ENCODE peak calls at places on chromosome 9, in five cellular contexts. L, S, W, V and G are unnamed samples.
A peak's percentile ranks its signal among the peaks of the same experiment; 100 is the strongest.

GRCh38 chr9:78954286-78954685 is 617.5 kb upstream of the TLE4 start:
- DNase-seq in L (no peak), S (no peak), W (no peak), V (no peak), G (no peak)

GRCh38 chr9:16521868-16522381 is 348.5 kb downstream of the BNC2 start:
- DNase-seq in L (peak; percentile 13), S (no peak), W (no peak), V (no peak), G (no peak)

GRCh38 chr9:88344013-88344412 is 44.2 kb upstream of the SPIN1 start:
- DNase-seq in L (no peak), S (no peak), W (no peak), V (no peak), G (no peak)

GRCh38 chr9:38311382-38312270 is 80.9 kb upstream of the ALDH1B1 start:
- DNase-seq in L (no peak), S (no peak), W (no peak), V (no peak), G (no peak)

GRCh38 chr9:2755285-2755684 is 38.0 kb downstream of the KCNV2 start:
- DNase-seq in L (no peak), S (no peak), W (no peak), V (no peak), G (no peak)

GRCh38 chr9:136626740-136627642 is 35.7 kb upstream of the EGFL7 start:
- DNase-seq in L (peak; percentile 60), S (peak; percentile 57), W (no peak), V (no peak), G (no peak)

GRCh38 chr9:29966247-29966646 is 2393.0 kb upstream of the C9orf72 start:
- DNase-seq in L (no peak), S (no peak), W (no peak), V (no peak), G (no peak)

GRCh38 chr9:74078647-74079046 is 418.5 kb upstream of the RORB start:
- DNase-seq in L (no peak), S (no peak), W (no peak), V (no peak), G (no peak)

GRCh38 chr9:109975574-109976327 is 195.8 kb downstream of the PALM2AKAP2 start:
- DNase-seq in L (no peak), S (no peak), W (no peak), V (no peak), G (no peak)

GRCh38 chr9:125805057-125805456 is 57.9 kb downstream of the PBX3 start:
- DNase-seq in L (no peak), S (no peak), W (no peak), V (no peak), G (no peak)

GRCh38 chr9:79656127-79656526 is 84.4 kb downstream of the TLE4 start:
- DNase-seq in L (no peak), S (no peak), W (no peak), V (no peak), G (no peak)

GRCh38 chr9:138072161-138072842 is 194.7 kb downstream of the CACNA1B start:
- DNase-seq in L (no peak), S (no peak), W (no peak), V (no peak), G (no peak)

GRCh38 chr9:74478606-74479005 is 18.5 kb upstream of the RORB start:
- DNase-seq in L (no peak), S (no peak), W (no peak), V (no peak), G (no peak)

GRCh38 chr9:37938121-37938906 is 34.4 kb upstream of the SLC25A51 start:
- DNase-seq in L (no peak), S (no peak), W (no peak), V (no peak), G (no peak)

GRCh38 chr9:4177970-4178758 is 121.7 kb downstream of the GLIS3 start:
- DNase-seq in L (no peak), S (peak; percentile 21), W (no peak), V (no peak), G (no peak)

GRCh38 chr9:77997611-77998349 is 33.8 kb downstream of the GNAQ start:
- DNase-seq in L (no peak), S (no peak), W (no peak), V (no peak), G (no peak)

GRCh38 chr9:21110708-21111576 is 30.7 kb downstream of the IFNW1 start:
- DNase-seq in L (no peak), S (peak; percentile 40), W (peak; percentile 66), V (peak; percentile 78), G (peak; percentile 81)

GRCh38 chr9:129996161-129996849 is 46.7 kb downstream of the FNBP1 start:
- DNase-seq in L (no peak), S (no peak), W (no peak), V (no peak), G (no peak)

GRCh38 chr9:74496819-74497749 is at the start of gene RORB:
- DNase-seq in L (peak; percentile 35), S (no peak), W (peak; percentile 81), V (no peak), G (peak; percentile 67)

GRCh38 chr9:21969011-21969935 is 24.9 kb downstream of the CDKN2A start:
- DNase-seq in L (no peak), S (no peak), W (no peak), V (no peak), G (no peak)

GRCh38 chr9:98142182-98142924 is 23.3 kb upstream of the TRIM14 start:
- DNase-seq in L (peak; percentile 93), S (no peak), W (no peak), V (no peak), G (peak; percentile 48)

GRCh38 chr9:130872912-130873503 is 23.6 kb downstream of the QRFP start:
- DNase-seq in L (peak; percentile 86), S (no peak), W (no peak), V (no peak), G (no peak)

GRCh38 chr9:18623201-18623600 is 149.2 kb downstream of the ADAMTSL1 start:
- DNase-seq in L (no peak), S (no peak), W (no peak), V (no peak), G (no peak)

DNA sequence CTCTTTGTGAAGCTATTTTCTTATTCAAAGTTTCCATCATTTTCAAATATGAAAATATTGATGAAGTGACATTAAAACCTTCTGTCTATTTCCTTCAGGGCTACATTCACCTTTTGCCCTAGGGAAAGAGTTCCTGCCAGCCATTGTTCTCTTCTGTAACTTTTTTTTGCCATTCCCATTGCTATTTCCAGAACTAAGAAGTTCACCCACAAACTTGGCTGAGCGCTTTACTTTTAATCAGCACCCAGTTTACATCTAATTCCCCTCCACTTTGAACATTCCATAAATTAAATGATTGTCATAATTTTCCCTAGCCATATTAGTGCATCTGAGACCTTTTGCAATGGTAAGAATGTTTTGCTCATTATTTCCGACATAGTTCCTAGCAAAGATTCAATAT is 4.4 kb downstream of the IL33 start:
- DNase-seq in L (no peak), S (no peak), W (no peak), V (no peak), G (no peak)
- H3K4me3 ChIP-seq in L (no peak overlapping the region), S (no peak overlapping the region), W (no peak overlapping the region), V (no peak overlapping the region), G (no peak overlapping the region)

GRCh38 chr9:127558581-127559246 is 53.4 kb upstream of the STXBP1 start:
- DNase-seq in L (no peak), S (no peak), W (no peak), V (no peak), G (no peak)

GRCh38 chr9:127559247-127559680 is 52.8 kb upstream of the STXBP1 start:
- DNase-seq in L (no peak), S (no peak), W (no peak), V (no peak), G (no peak)

GRCh38 chr9:127557466-127557869 is 54.6 kb upstream of the STXBP1 start:
- DNase-seq in L (no peak), S (no peak), W (no peak), V (peak; percentile 20), G (no peak)

GRCh38 chr9:127556871-127557270 is 55.2 kb upstream of the STXBP1 start:
- DNase-seq in L (no peak), S (no peak), W (no peak), V (no peak), G (no peak)

DNA sequence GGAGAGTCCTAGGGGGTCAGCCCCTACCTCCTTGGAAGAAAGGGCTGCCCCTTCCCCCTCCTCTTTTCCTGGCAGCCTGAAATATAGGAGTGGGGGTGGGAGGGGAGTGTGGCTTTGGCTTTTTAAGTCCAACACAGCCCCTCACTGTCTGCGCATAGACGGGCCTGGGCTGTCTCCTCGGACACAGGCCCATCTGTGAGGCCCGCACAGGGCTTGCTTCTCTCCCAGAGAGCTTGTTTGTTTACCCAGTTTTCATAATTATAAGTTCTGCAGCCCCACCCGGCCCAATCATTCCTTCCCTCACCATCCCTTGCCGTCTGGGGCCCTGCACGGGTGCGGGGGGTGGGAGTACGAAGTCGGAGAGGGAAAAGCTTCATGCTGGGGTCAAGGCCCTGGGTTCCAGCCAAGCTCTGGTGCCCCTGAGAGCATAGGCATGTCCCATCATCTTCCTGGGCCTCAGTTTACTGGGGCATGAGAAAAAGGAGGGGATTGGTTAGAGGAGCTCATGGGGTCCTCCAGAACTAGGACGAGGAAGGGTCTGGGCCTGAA is 54.0 kb upstream of the STXBP1 start:
- DNase-seq in L (no peak), S (no peak), W (no peak), V (no peak), G (no peak)
- H3K4me3 ChIP-seq in L (no peak overlapping the region), S (no peak overlapping the region), W (no peak overlapping the region), V (no peak overlapping the region), G (no peak overlapping the region)

GRCh38 chr9:135480071-135480941 is 724 bp downstream of the PPP1R26 start:
- DNase-seq in L (peak; percentile 61), S (peak; percentile 50), W (peak; percentile 25), V (no peak), G (no peak)

GRCh38 chr9:135480942-135481315 is 1.3 kb downstream of the PPP1R26 start:
- DNase-seq in L (no peak), S (no peak), W (peak; percentile 40), V (no peak), G (no peak)

GRCh38 chr9:135478858-135479468 is 619 bp upstream of the PPP1R26 start:
- DNase-seq in L (peak; percentile 75), S (peak; percentile 49), W (peak; percentile 72), V (no peak), G (no peak)

GRCh38 chr9:135478191-135478590 is 1.4 kb upstream of the PPP1R26 start:
- DNase-seq in L (no peak), S (no peak), W (no peak), V (no peak), G (no peak)

GRCh38 chr9:135479469-135480052 is at the start of gene PPP1R26:
- DNase-seq in L (peak; percentile 42), S (no peak), W (peak; percentile 43), V (peak; percentile 10), G (no peak)
- H3K4me3 ChIP-seq in L (peak within 1 kb of the TSS; percentile 62), S (peak within 1 kb of the TSS; percentile 84), W (peak within 1 kb of the TSS; percentile 89), V (peak within 1 kb of the TSS; percentile 48), G (peak within 1 kb of the TSS; percentile 60)

GRCh38 chr9:91734371-91734981 is 215.6 kb downstream of the ROR2 start:
- DNase-seq in L (peak; percentile 76), S (peak; percentile 78), W (peak; percentile 46), V (peak; percentile 47), G (peak; percentile 57)
- H3K4me3 ChIP-seq in L (no peak overlapping the region), S (no peak overlapping the region), W (no peak overlapping the region), V (no peak overlapping the region), G (no peak overlapping the region)